ENCODE peak calls at places on chromosomes 7 and 10, in ten cellular contexts. S is cardiac muscle cell; Y is brain microvascular endothelial cell; V is CD8-positive, alpha-beta T cell; W is GM23338; E is WERI-Rb-1; G is colonic mucosa; M is heart right ventricle; T is MM.1S; U is HCT116. K is an unnamed sample. For H3K36me3, the result is how much of the 10 kb centered on the place peaks cover.

GRCh38 chr7:22771194-22771593 is 44.2 kb downstream of the IL6 start:
- DNase-seq in S (no peak), T (no peak), V (no peak), U (no peak), G (no peak), M (no peak), W (no peak), Y (no peak), E (no peak), K (no peak)

GRCh38 chr7:83065714-83066113 is 97.0 kb downstream of the PCLO start:
- DNase-seq in S (no peak), E (no peak), G (no peak), M (no peak), W (no peak), Y (no peak), U (no peak), V (no peak), T (no peak), K (no peak)

GRCh38 chr10:11578802-11579255 is 32.6 kb downstream of the USP6NL start:
- DNase-seq in W (no peak), G (no peak), T (no peak), E (no peak), S (no peak), V (no peak), U (no peak), M (no peak), Y (no peak), K (no peak)

GRCh38 chr7:50531928-50532327 is 33.3 kb downstream of the DDC start:
- DNase-seq in Y (no peak), W (no peak), G (no peak), T (no peak), U (no peak), S (no peak), E (peak), M (no peak), V (no peak), K (no peak)

GRCh38 chr7:24908757-24909156 is 71.2 kb downstream of the OSBPL3 start:
- DNase-seq in M (no peak), S (no peak), G (no peak), V (no peak), Y (no peak), E (no peak), W (no peak), T (no peak), U (no peak), K (no peak)

GRCh38 chr7:41287559-41288335 is 415.1 kb downstream of the INHBA start:
- DNase-seq in E (no peak), U (no peak), G (no peak), W (peak), M (no peak), S (no peak), T (no peak), V (no peak), Y (no peak), K (no peak)

GRCh38 chr7:72493850-72494661 is 81.9 kb upstream of the CALN1 start:
- DNase-seq in W (peak), S (peak), U (peak), V (peak), G (peak), E (peak), Y (peak), M (peak), T (peak), K (no peak)

GRCh38 chr7:158999496-158999895 is 143.1 kb downstream of the DYNC2I1 start:
- DNase-seq in V (no peak), Y (no peak), M (no peak), T (no peak), W (no peak), U (no peak), G (no peak), S (no peak), E (no peak), K (no peak)

GRCh38 chr7:45055016-45055415 is 33.8 kb downstream of the NACAD start:
- DNase-seq in T (no peak), G (no peak), U (no peak), W (no peak), V (no peak), S (no peak), M (no peak), E (no peak), Y (no peak), K (no peak)

GRCh38 chr7:77537595-77538185 is 595 bp downstream of the PTPN12 start:
- DNase-seq in E (peak), S (peak), Y (peak), M (peak), G (peak), V (peak), T (peak), W (peak), U (no peak), K (no peak)

GRCh38 chr10:17993361-17993760 is 41.6 kb downstream of the SLC39A12 start:
- DNase-seq in S (no peak), V (no peak), G (no peak), E (no peak), T (no peak), W (no peak), M (no peak), Y (no peak), U (no peak), K (no peak)

GRCh38 chr7:18421297-18422004 is 74.1 kb upstream of the HDAC9 start:
- DNase-seq in S (peak), T (no peak), M (no peak), E (peak), W (no peak), V (no peak), U (no peak), G (no peak), Y (no peak), K (no peak)

GRCh38 chr7:38477333-38477732 is 153.8 kb downstream of the AMPH start:
- DNase-seq in T (no peak), S (no peak), Y (no peak), M (no peak), E (no peak), U (no peak), W (no peak), G (no peak), V (no peak), K (no peak)

GRCh38 chr7:122423591-122423990 is 119.0 kb upstream of the FEZF1 start:
- DNase-seq in Y (no peak), S (no peak), W (no peak), U (no peak), T (no peak), V (no peak), E (no peak), M (no peak), G (no peak), K (no peak)

GRCh38 chr7:116354546-116355422 is 144.4 kb downstream of the TES start:
- DNase-seq in W (peak), U (peak), V (no peak), Y (peak), E (no peak), M (peak), S (peak), G (peak), T (no peak), K (peak)

GRCh38 chr7:144027070-144027469 is 21.7 kb upstream of the OR2A5 start:
- DNase-seq in G (no peak), E (no peak), M (no peak), U (peak), S (peak), T (peak), W (peak), V (no peak), Y (no peak), K (no peak)

GRCh38 chr7:16062269-16062668 is 359.1 kb downstream of the CRPPA start:
- DNase-seq in V (no peak), G (no peak), E (no peak), U (no peak), Y (peak), S (no peak), T (no peak), W (no peak), M (no peak), K (no peak)

GRCh38 chr7:130263130-130263529 is 3.5 kb upstream of the CPA2 start:
- DNase-seq in E (peak), M (no peak), G (no peak), V (no peak), T (no peak), U (no peak), W (no peak), Y (no peak), S (no peak), K (no peak)

GRCh38 chr10:111089293-111089692 is 12.5 kb downstream of the ADRA2A start:
- DNase-seq in G (peak), U (no peak), S (no peak), V (no peak), Y (no peak), E (no peak), M (no peak), W (no peak), T (no peak), K (no peak)

GRCh38 chr7:135991906-135992305 is 14.7 kb upstream of the MTPN start:
- DNase-seq in S (no peak), Y (no peak), W (no peak), V (no peak), T (no peak), M (no peak), U (no peak), G (no peak), E (no peak), K (no peak)

GRCh38 chr7:33183504-33183903 is 54.1 kb downstream of the BBS9 start:
- DNase-seq in Y (no peak), T (no peak), M (no peak), W (no peak), G (no peak), E (no peak), V (no peak), S (peak), U (no peak), K (no peak)

GRCh38 chr7:33190688-33191304 is 61.4 kb downstream of the BBS9 start:
- DNase-seq in W (no peak), T (peak), Y (no peak), E (no peak), U (no peak), M (no peak), V (no peak), S (no peak), G (no peak), K (no peak)

GRCh38 chr7:33186187-33186586 is 56.8 kb downstream of the BBS9 start:
- DNase-seq in S (peak), Y (peak), T (no peak), U (no peak), M (no peak), V (no peak), E (no peak), W (peak), G (no peak), K (no peak)

GRCh38 chr7:33191326-33191725 is 62.0 kb downstream of the BBS9 start:
- DNase-seq in G (no peak), T (peak), S (no peak), E (no peak), W (peak), M (no peak), U (no peak), V (no peak), Y (no peak), K (no peak)

GRCh38 chr7:33185786-33186185 is 56.4 kb downstream of the BBS9 start:
- DNase-seq in W (peak), V (no peak), S (peak), T (peak), E (no peak), G (no peak), U (peak), M (no peak), Y (peak), K (no peak)
- TF ChIP-seq CTCF in W (peak), V (peak), S (peak), T (peak), E (peak), G (peak), U (peak), M (peak), Y (peak), K (peak)

GRCh38 chr7:151485006-151485732 is 34.5 kb downstream of the RHEB start:
- DNase-seq in V (no peak), Y (peak), S (no peak), M (no peak), W (no peak), E (no peak), G (no peak), T (no peak), U (peak), K (peak)
- H3K36me3 ChIP-seq in V (under half), Y (under half), S (under half), M (under half), W (under half), E (half or more), G (under half), T (under half), U (under half), K (under half)

GRCh38 chr7:151632750-151633515 is 113.2 kb upstream of the RHEB start:
- DNase-seq in V (peak), U (no peak), W (peak), Y (peak), E (no peak), G (peak), T (peak), M (peak), S (no peak), K (no peak)

GRCh38 chr7:151631149-151631967 is 111.7 kb upstream of the RHEB start:
- DNase-seq in V (no peak), M (no peak), S (peak), W (peak), G (peak), U (no peak), T (peak), Y (peak), E (peak), K (no peak)

GRCh38 chr7:151633516-151633812 is 113.8 kb upstream of the RHEB start:
- DNase-seq in V (no peak), G (no peak), W (no peak), U (no peak), M (no peak), Y (no peak), S (no peak), T (no peak), E (no peak), K (no peak)

GRCh38 chr7:151630349-151630748 is 110.7 kb upstream of the RHEB start:
- DNase-seq in Y (no peak), W (no peak), M (no peak), G (no peak), U (no peak), E (no peak), V (no peak), S (no peak), T (no peak), K (no peak)

DNA sequence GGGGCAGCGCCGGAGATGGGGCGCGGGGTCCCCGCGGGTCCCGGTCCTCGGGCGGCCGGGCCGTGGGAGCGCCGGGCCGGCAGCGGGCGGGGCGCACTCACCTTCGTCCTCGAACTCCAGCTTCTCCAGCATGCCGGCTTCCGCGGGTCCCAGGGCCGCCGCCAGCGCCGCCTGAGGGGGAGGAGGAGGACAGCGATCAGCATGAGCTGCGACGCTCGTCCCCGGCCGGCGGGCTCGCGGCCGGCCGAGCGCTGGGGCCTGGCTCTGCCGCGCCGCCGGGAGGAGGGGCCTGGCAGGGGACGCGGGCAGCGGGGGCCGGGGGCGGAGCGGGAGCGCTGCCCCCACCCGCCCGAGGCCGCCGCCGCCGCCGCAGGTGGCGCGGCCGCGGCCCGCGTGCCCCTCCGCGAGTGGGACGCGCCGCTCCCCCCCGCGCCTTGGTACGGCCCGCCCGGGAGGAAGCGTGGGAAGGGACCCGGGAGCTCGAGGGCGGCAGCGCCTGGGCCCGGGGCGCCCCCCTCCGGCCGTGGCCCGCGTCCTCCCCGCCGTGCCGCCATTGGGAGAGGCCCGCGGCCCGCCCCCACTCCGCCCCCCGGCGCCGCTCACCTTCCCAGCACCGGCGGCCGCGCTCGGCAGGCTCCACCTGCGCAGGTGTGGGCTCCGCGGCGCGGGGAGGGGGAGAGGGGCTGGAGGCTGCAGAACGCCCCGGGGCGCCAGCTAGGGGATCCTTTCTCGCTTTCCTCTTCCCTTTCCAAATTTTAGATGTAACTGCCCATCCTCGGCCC is 112.5 kb upstream of the RHEB start:
- DNase-seq in E (peak), G (peak), Y (peak), V (peak), M (peak), W (peak), T (peak), U (no peak), S (peak), K (no peak)
- H3K4me3 ChIP-seq in E (peak), G (peak), Y (peak), V (peak), M (peak), W (peak), T (peak), U (peak), S (peak), K (peak)

GRCh38 chr10:118723467-118723866 is 31.3 kb downstream of the CACUL1 start:
- DNase-seq in E (no peak), G (no peak), V (no peak), U (no peak), S (no peak), W (no peak), Y (no peak), M (no peak), T (no peak), K (no peak)
- TF ChIP-seq CTCF in E (no peak), G (no peak), V (no peak), U (no peak), S (no peak), W (no peak), Y (no peak), M (no peak), T (no peak), K (no peak)

DNA sequence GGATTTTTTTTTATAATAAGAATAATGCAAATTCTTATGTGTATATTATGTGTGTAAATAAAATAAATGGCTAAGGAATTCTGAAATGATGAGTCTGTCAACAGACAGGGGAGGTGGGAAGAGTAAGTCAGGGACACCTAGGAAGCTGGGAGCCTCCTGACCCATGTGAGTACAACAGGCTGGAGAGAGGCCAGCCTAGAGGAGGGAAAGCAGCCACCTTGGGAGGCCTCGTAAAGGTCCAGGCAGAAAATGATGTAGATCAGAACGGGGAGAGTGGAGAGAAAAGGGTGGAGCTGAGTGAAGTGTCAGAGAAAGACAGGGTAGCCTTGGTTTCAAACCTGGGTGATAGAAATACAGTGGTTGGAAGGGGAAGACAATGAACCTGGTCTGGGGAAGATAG is 6.9 kb downstream of the NRAP start:
- DNase-seq in U (no peak), G (no peak), V (no peak), T (no peak), Y (no peak), E (no peak), S (no peak), M (no peak), W (no peak), K (no peak)
- H3K36me3 ChIP-seq in U (under half), G (under half), V (under half), T (under half), Y (under half), E (under half), S (under half), M (under half), W (under half), K (under half)